ENCODE peak calls at places on chromosomes 4 and X, in ten cellular contexts. One of them, this sample, is unnamed.

GRCh38 chr4:113148925-113149324 is 99.5 kb downstream of the ANK2 start:
- DNase-seq in astrocyte of the spinal cord: no peak
- DNase-seq in lower lobe of right lung: no peak
- DNase-seq in right atrium auricular region: no peak
- DNase-seq in BJ: no peak
- DNase-seq in cardiac muscle cell: no peak
- DNase-seq in endothelial cell of umbilical vein: no peak
- DNase-seq in CD8-positive, alpha-beta T cell: no peak
- DNase-seq in astrocyte: no peak
- DNase-seq in HepG2: no peak
- DNase-seq in this sample: no peak

GRCh38 chr4:158038718-158039117 is 134.1 kb downstream of the GASK1B start:
- DNase-seq in astrocyte of the spinal cord: no peak
- DNase-seq in lower lobe of right lung: no peak
- DNase-seq in right atrium auricular region: no peak
- DNase-seq in BJ: no peak
- DNase-seq in cardiac muscle cell: no peak
- DNase-seq in endothelial cell of umbilical vein: no peak
- DNase-seq in CD8-positive, alpha-beta T cell: no peak
- DNase-seq in astrocyte: no peak
- DNase-seq in HepG2: no peak
- DNase-seq in this sample: no peak

GRCh38 chr4:120939693-120940092 is 17.2 kb upstream of the PRDM5 start:
- DNase-seq in astrocyte of the spinal cord: no peak
- DNase-seq in lower lobe of right lung: no peak
- DNase-seq in right atrium auricular region: no peak
- DNase-seq in BJ: no peak
- DNase-seq in cardiac muscle cell: no peak
- DNase-seq in endothelial cell of umbilical vein: no peak
- DNase-seq in CD8-positive, alpha-beta T cell: no peak
- DNase-seq in astrocyte: no peak
- DNase-seq in HepG2: no peak
- DNase-seq in this sample: no peak

GRCh38 chr4:185744946-185745345 is 67.0 kb downstream of the SORBS2 start:
- DNase-seq in astrocyte of the spinal cord: no peak
- DNase-seq in lower lobe of right lung: no peak
- DNase-seq in right atrium auricular region: peak
- DNase-seq in BJ: no peak
- DNase-seq in cardiac muscle cell: no peak
- DNase-seq in endothelial cell of umbilical vein: no peak
- DNase-seq in CD8-positive, alpha-beta T cell: no peak
- DNase-seq in astrocyte: no peak
- DNase-seq in HepG2: no peak
- DNase-seq in this sample: no peak

GRCh38 chr4:85644061-85644460 is 169.1 kb downstream of the ARHGAP24 start:
- DNase-seq in astrocyte of the spinal cord: no peak
- DNase-seq in lower lobe of right lung: no peak
- DNase-seq in right atrium auricular region: no peak
- DNase-seq in BJ: no peak
- DNase-seq in cardiac muscle cell: no peak
- DNase-seq in endothelial cell of umbilical vein: no peak
- DNase-seq in CD8-positive, alpha-beta T cell: no peak
- DNase-seq in astrocyte: no peak
- DNase-seq in HepG2: no peak
- DNase-seq in this sample: no peak

GRCh38 chr4:21512351-21512750 is 436.2 kb downstream of the KCNIP4 start:
- DNase-seq in astrocyte of the spinal cord: peak
- DNase-seq in lower lobe of right lung: no peak
- DNase-seq in right atrium auricular region: no peak
- DNase-seq in BJ: peak
- DNase-seq in cardiac muscle cell: peak
- DNase-seq in endothelial cell of umbilical vein: peak
- DNase-seq in CD8-positive, alpha-beta T cell: no peak
- DNase-seq in astrocyte: peak
- DNase-seq in HepG2: no peak
- DNase-seq in this sample: peak

GRCh38 chr4:78480286-78480685 is 71.3 kb upstream of the ANXA3 start:
- DNase-seq in astrocyte of the spinal cord: no peak
- DNase-seq in lower lobe of right lung: no peak
- DNase-seq in right atrium auricular region: no peak
- DNase-seq in BJ: no peak
- DNase-seq in cardiac muscle cell: no peak
- DNase-seq in endothelial cell of umbilical vein: no peak
- DNase-seq in CD8-positive, alpha-beta T cell: no peak
- DNase-seq in astrocyte: no peak
- DNase-seq in HepG2: no peak
- DNase-seq in this sample: no peak

GRCh38 chr4:118351851-118352827 is 664 bp downstream of the PRSS12 start:
- DNase-seq in astrocyte of the spinal cord: peak
- DNase-seq in lower lobe of right lung: peak
- DNase-seq in right atrium auricular region: no peak
- DNase-seq in BJ: no peak
- DNase-seq in cardiac muscle cell: peak
- DNase-seq in endothelial cell of umbilical vein: no peak
- DNase-seq in CD8-positive, alpha-beta T cell: peak
- DNase-seq in astrocyte: no peak
- DNase-seq in HepG2: peak
- DNase-seq in this sample: no peak

GRCh38 chr4:113539408-113539807 is 222.1 kb downstream of the CAMK2D start:
- DNase-seq in astrocyte of the spinal cord: peak
- DNase-seq in lower lobe of right lung: no peak
- DNase-seq in right atrium auricular region: no peak
- DNase-seq in BJ: peak
- DNase-seq in cardiac muscle cell: no peak
- DNase-seq in endothelial cell of umbilical vein: no peak
- DNase-seq in CD8-positive, alpha-beta T cell: no peak
- DNase-seq in astrocyte: peak
- DNase-seq in HepG2: no peak
- DNase-seq in this sample: peak

GRCh38 chr4:105698607-105699006 is 9.9 kb downstream of the INTS12 start:
- DNase-seq in astrocyte of the spinal cord: no peak
- DNase-seq in lower lobe of right lung: no peak
- DNase-seq in right atrium auricular region: no peak
- DNase-seq in BJ: no peak
- DNase-seq in cardiac muscle cell: no peak
- DNase-seq in endothelial cell of umbilical vein: no peak
- DNase-seq in CD8-positive, alpha-beta T cell: no peak
- DNase-seq in astrocyte: no peak
- DNase-seq in HepG2: no peak
- DNase-seq in this sample: no peak

GRCh38 chr4:41145571-41146078 is 68.7 kb downstream of the APBB2 start:
- DNase-seq in astrocyte of the spinal cord: peak
- DNase-seq in lower lobe of right lung: no peak
- DNase-seq in right atrium auricular region: no peak
- DNase-seq in BJ: no peak
- DNase-seq in cardiac muscle cell: no peak
- DNase-seq in endothelial cell of umbilical vein: no peak
- DNase-seq in CD8-positive, alpha-beta T cell: no peak
- DNase-seq in astrocyte: peak
- DNase-seq in HepG2: peak
- DNase-seq in this sample: peak

GRCh38 chr4:147546341-147546740 is 65.4 kb downstream of the EDNRA start:
- DNase-seq in astrocyte of the spinal cord: peak
- DNase-seq in lower lobe of right lung: no peak
- DNase-seq in right atrium auricular region: no peak
- DNase-seq in BJ: peak
- DNase-seq in cardiac muscle cell: no peak
- DNase-seq in endothelial cell of umbilical vein: peak
- DNase-seq in CD8-positive, alpha-beta T cell: no peak
- DNase-seq in astrocyte: peak
- DNase-seq in HepG2: no peak
- DNase-seq in this sample: peak

GRCh38 chr4:17504081-17504480 is 7.8 kb downstream of the QDPR start:
- DNase-seq in astrocyte of the spinal cord: no peak
- DNase-seq in lower lobe of right lung: no peak
- DNase-seq in right atrium auricular region: no peak
- DNase-seq in BJ: no peak
- DNase-seq in cardiac muscle cell: no peak
- DNase-seq in endothelial cell of umbilical vein: no peak
- DNase-seq in CD8-positive, alpha-beta T cell: no peak
- DNase-seq in astrocyte: peak
- DNase-seq in HepG2: no peak
- DNase-seq in this sample: no peak
- H3K4me3 ChIP-seq in astrocyte of the spinal cord: no peak
- H3K4me3 ChIP-seq in lower lobe of right lung: no peak
- H3K4me3 ChIP-seq in right atrium auricular region: no peak
- H3K4me3 ChIP-seq in BJ: no peak
- H3K4me3 ChIP-seq in cardiac muscle cell: no peak
- H3K4me3 ChIP-seq in endothelial cell of umbilical vein: no peak
- H3K4me3 ChIP-seq in CD8-positive, alpha-beta T cell: no peak
- H3K4me3 ChIP-seq in astrocyte: no peak
- H3K4me3 ChIP-seq in HepG2: no peak
- H3K4me3 ChIP-seq in this sample: no peak

DNA sequence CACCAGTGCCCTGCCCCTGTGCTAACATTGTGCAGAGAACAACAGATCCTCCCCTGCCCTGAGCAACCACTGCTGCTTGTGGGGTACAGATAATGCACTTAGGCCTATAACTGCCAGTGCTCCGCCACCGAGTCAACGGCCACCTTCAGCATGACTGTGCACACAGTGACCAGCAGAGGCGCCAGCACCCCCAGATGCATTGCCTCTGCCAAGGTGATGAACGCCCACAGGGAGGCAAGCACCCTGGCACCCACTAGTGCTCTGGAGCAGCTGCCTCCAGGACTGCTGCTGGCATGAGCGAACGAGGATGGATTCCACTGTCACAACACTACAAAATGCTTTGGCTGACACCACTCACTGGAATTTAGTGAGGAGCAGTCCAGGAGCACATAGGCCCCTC is 38.2 kb downstream of the SPIN2B start:
- DNase-seq in astrocyte of the spinal cord: no peak
- DNase-seq in lower lobe of right lung: no peak
- DNase-seq in right atrium auricular region: no peak
- DNase-seq in BJ: no peak
- DNase-seq in cardiac muscle cell: no peak
- DNase-seq in endothelial cell of umbilical vein: no peak
- DNase-seq in CD8-positive, alpha-beta T cell: no peak
- DNase-seq in astrocyte: no peak
- DNase-seq in HepG2: no peak
- DNase-seq in this sample: no peak
- TF ChIP-seq CTCF in astrocyte of the spinal cord: no peak
- TF ChIP-seq CTCF in lower lobe of right lung: no peak
- TF ChIP-seq CTCF in right atrium auricular region: no peak
- TF ChIP-seq CTCF in BJ: no peak
- TF ChIP-seq CTCF in cardiac muscle cell: no peak
- TF ChIP-seq CTCF in endothelial cell of umbilical vein: no peak
- TF ChIP-seq CTCF in CD8-positive, alpha-beta T cell: no peak
- TF ChIP-seq CTCF in astrocyte: no peak
- TF ChIP-seq CTCF in HepG2: no peak
- TF ChIP-seq CTCF in this sample: no peak

GRCh38 chrX:1661922-1662221 is 47.0 kb downstream of the ASMT start:
- DNase-seq in astrocyte of the spinal cord: no peak
- DNase-seq in lower lobe of right lung: no peak
- DNase-seq in right atrium auricular region: no peak
- DNase-seq in BJ: no peak
- DNase-seq in cardiac muscle cell: no peak
- DNase-seq in endothelial cell of umbilical vein: no peak
- DNase-seq in CD8-positive, alpha-beta T cell: no peak
- DNase-seq in astrocyte: no peak
- DNase-seq in HepG2: no peak
- DNase-seq in this sample: no peak
- H3K4me3 ChIP-seq in astrocyte of the spinal cord: no peak
- H3K4me3 ChIP-seq in lower lobe of right lung: peak
- H3K4me3 ChIP-seq in right atrium auricular region: no peak
- H3K4me3 ChIP-seq in BJ: no peak
- H3K4me3 ChIP-seq in cardiac muscle cell: no peak
- H3K4me3 ChIP-seq in endothelial cell of umbilical vein: no peak
- H3K4me3 ChIP-seq in CD8-positive, alpha-beta T cell: peak
- H3K4me3 ChIP-seq in astrocyte: no peak
- H3K4me3 ChIP-seq in HepG2: no peak
- H3K4me3 ChIP-seq in this sample: no peak

GRCh38 chr4:83780334-83780733 is 244.4 kb downstream of the GPAT3 start:
- DNase-seq in astrocyte of the spinal cord: no peak
- DNase-seq in lower lobe of right lung: no peak
- DNase-seq in right atrium auricular region: no peak
- DNase-seq in BJ: no peak
- DNase-seq in cardiac muscle cell: no peak
- DNase-seq in endothelial cell of umbilical vein: no peak
- DNase-seq in CD8-positive, alpha-beta T cell: no peak
- DNase-seq in astrocyte: no peak
- DNase-seq in HepG2: no peak
- DNase-seq in this sample: no peak
- TF ChIP-seq CTCF in astrocyte of the spinal cord: no peak
- TF ChIP-seq CTCF in lower lobe of right lung: no peak
- TF ChIP-seq CTCF in right atrium auricular region: peak
- TF ChIP-seq CTCF in BJ: no peak
- TF ChIP-seq CTCF in cardiac muscle cell: no peak
- TF ChIP-seq CTCF in endothelial cell of umbilical vein: no peak
- TF ChIP-seq CTCF in CD8-positive, alpha-beta T cell: no peak
- TF ChIP-seq CTCF in astrocyte: no peak
- TF ChIP-seq CTCF in HepG2: peak
- TF ChIP-seq CTCF in this sample: no peak

DNA sequence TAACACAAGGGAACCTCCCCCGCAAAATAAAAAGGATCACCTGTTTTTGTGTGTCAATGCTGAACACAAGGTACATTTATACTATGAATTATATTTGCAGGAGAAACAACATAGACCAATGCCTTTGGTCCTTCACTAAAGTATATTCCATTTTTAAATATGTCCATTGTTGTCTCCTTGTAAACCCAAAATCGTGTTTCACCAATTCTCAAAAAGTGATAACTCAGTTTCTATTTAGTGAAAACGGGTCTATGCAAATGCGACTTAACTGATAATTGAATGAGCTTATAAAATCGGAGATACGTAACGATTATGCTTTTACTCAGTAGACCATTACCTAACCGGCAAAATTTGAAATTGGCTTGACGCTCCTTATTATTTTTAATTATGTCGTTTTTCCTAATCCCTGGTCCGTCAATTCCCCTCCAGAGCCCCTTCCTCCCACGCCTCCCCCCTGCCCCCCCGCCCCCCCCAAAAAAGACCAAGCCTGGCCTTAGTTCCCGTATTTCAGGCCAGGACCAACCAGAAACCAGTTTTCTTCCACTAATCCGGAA is 2.0 kb downstream of the BRWD3 start:
- DNase-seq in astrocyte of the spinal cord: no peak
- DNase-seq in lower lobe of right lung: no peak
- DNase-seq in right atrium auricular region: no peak
- DNase-seq in BJ: no peak
- DNase-seq in cardiac muscle cell: no peak
- DNase-seq in endothelial cell of umbilical vein: no peak
- DNase-seq in CD8-positive, alpha-beta T cell: no peak
- DNase-seq in astrocyte: no peak
- DNase-seq in HepG2: no peak
- DNase-seq in this sample: no peak
- H3K4me3 ChIP-seq in astrocyte of the spinal cord: peak
- H3K4me3 ChIP-seq in lower lobe of right lung: peak
- H3K4me3 ChIP-seq in right atrium auricular region: peak
- H3K4me3 ChIP-seq in BJ: peak
- H3K4me3 ChIP-seq in cardiac muscle cell: peak
- H3K4me3 ChIP-seq in endothelial cell of umbilical vein: peak
- H3K4me3 ChIP-seq in CD8-positive, alpha-beta T cell: peak
- H3K4me3 ChIP-seq in astrocyte: peak
- H3K4me3 ChIP-seq in HepG2: peak
- H3K4me3 ChIP-seq in this sample: peak

DNA sequence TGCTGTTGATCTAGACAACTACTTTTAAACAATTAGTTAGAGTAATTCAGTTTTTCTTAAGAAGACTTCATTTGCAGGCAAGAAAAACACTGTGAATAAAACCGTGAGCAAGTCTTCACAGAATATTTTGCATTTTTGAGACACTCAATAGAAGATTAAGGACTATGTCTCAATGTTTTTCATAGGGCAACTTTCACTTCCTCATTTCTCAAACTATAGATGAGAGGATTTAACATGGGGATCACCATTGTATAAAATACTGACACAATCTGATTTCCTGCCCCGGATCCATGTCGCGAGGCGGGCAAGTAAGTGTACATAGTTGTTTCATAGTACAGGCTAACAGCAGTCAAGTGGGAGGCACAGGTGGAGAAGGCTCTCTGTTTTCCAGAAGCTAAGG is 108.8 kb upstream of the IGSF1 start:
- DNase-seq in astrocyte of the spinal cord: no peak
- DNase-seq in lower lobe of right lung: no peak
- DNase-seq in right atrium auricular region: no peak
- DNase-seq in BJ: no peak
- DNase-seq in cardiac muscle cell: no peak
- DNase-seq in endothelial cell of umbilical vein: no peak
- DNase-seq in CD8-positive, alpha-beta T cell: no peak
- DNase-seq in astrocyte: no peak
- DNase-seq in HepG2: no peak
- DNase-seq in this sample: no peak
- TF ChIP-seq CTCF in astrocyte of the spinal cord: no peak
- TF ChIP-seq CTCF in lower lobe of right lung: no peak
- TF ChIP-seq CTCF in right atrium auricular region: no peak
- TF ChIP-seq CTCF in BJ: no peak
- TF ChIP-seq CTCF in cardiac muscle cell: no peak
- TF ChIP-seq CTCF in endothelial cell of umbilical vein: no peak
- TF ChIP-seq CTCF in CD8-positive, alpha-beta T cell: no peak
- TF ChIP-seq CTCF in astrocyte: no peak
- TF ChIP-seq CTCF in HepG2: no peak
- TF ChIP-seq CTCF in this sample: no peak